ENCODE peak calls at places on chromosomes 11 and 22, in five cellular contexts. Q is endodermal cell; O is T-helper 2 cell; G is HCT116; F is stimulated activated CD8-positive, alpha-beta memory T cell treated with anti-CD3 and anti-CD28 coated beads, Interleukin-15, amount 100 ng/mL, for 48 hours. M is an unnamed sample.

GRCh38 chr11:93849751-93850584 is 450 bp downstream of the VSTM5 start:
- DNase-seq in Q (peak; percentile 78), O (no peak), G (no peak), F (no peak), M (no peak)

GRCh38 chr22:37254867-37255233 is 10.8 kb upstream of the RAC2 start:
- DNase-seq in Q (no peak), O (no peak), G (no peak), F (no peak), M (no peak)

GRCh38 chr11:69209936-69210659 is 54.4 kb downstream of the SMIM38 start:
- DNase-seq in Q (peak; percentile 29), O (no peak), G (no peak), F (peak; percentile 19), M (no peak)

GRCh38 chr22:29143848-29144785 is 61.6 kb upstream of the EMID1 start:
- DNase-seq in Q (no peak), O (no peak), G (no peak), F (no peak), M (no peak)

GRCh38 chr11:27187848-27188621 is 147.4 kb downstream of the BBOX1 start:
- DNase-seq in Q (no peak), O (no peak), G (no peak), F (no peak), M (no peak)

GRCh38 chr11:126339073-126339865 is 16.2 kb upstream of the ST3GAL4 start:
- DNase-seq in Q (no peak), O (no peak), G (no peak), F (no peak), M (no peak)

GRCh38 chr11:119533462-119533861 is 110.5 kb upstream of the THY1 start:
- DNase-seq in Q (no peak), O (no peak), G (no peak), F (no peak), M (no peak)

GRCh38 chr11:1568451-1568911 is 3.6 kb downstream of the DUSP8 start:
- DNase-seq in Q (peak; percentile 96), O (peak; percentile 27), G (no peak), F (no peak), M (no peak)

GRCh38 chr22:49373801-49374226 is 453.9 kb downstream of the BRD1 start:
- DNase-seq in Q (peak; percentile 38), O (no peak), G (no peak), F (no peak), M (no peak)

GRCh38 chr11:125552927-125553326 is 16.4 kb upstream of the EI24 start:
- DNase-seq in Q (no peak), O (no peak), G (no peak), F (no peak), M (no peak)

GRCh38 chr11:70713988-70714665 is 315.8 kb downstream of the CTTN start:
- DNase-seq in Q (peak; percentile 94), O (peak; percentile 19), G (no peak), F (no peak), M (no peak)

GRCh38 chr11:131664811-131665210 is 294.4 kb downstream of the NTM start:
- DNase-seq in Q (peak; percentile 47), O (no peak), G (no peak), F (no peak), M (no peak)

GRCh38 chr22:17084554-17085276 is at the start of gene IL17RA:
- DNase-seq in Q (peak; percentile 97), O (peak; percentile 93), G (peak; percentile 66), F (peak; percentile 87), M (peak; percentile 69)

GRCh38 chr11:31106326-31106725 is 263.2 kb downstream of the DCDC1 start:
- DNase-seq in Q (peak; percentile 70), O (no peak), G (no peak), F (no peak), M (no peak)

GRCh38 chr11:111422494-111423249 is 43.6 kb upstream of the POU2AF1 start:
- DNase-seq in Q (peak; percentile 95), O (peak; percentile 30), G (peak; percentile 37), F (peak; percentile 44), M (no peak)

GRCh38 chr11:68454767-68455166 is 5.8 kb upstream of the PPP6R3 start:
- DNase-seq in Q (peak; percentile 87), O (no peak), G (no peak), F (no peak), M (no peak)

GRCh38 chr11:78961186-78961782 is 386.6 kb upstream of the NARS2 start:
- DNase-seq in Q (peak; percentile 82), O (no peak), G (peak; percentile 15), F (no peak), M (peak; percentile 43)

GRCh38 chr11:67177399-67178281 is 58.6 kb downstream of the KDM2A start:
- DNase-seq in Q (no peak), O (no peak), G (no peak), F (no peak), M (no peak)

GRCh38 chr11:134116210-134116609 is 47.3 kb downstream of the JAM3 start:
- DNase-seq in Q (no peak), O (no peak), G (no peak), F (no peak), M (no peak)

GRCh38 chr22:48391171-48391711 is 1436.4 kb downstream of the BRD1 start:
- DNase-seq in Q (no peak), O (no peak), G (no peak), F (no peak), M (no peak)

GRCh38 chr22:36467946-36468345 is 13.5 kb downstream of the TXN2 start:
- DNase-seq in Q (no peak), O (no peak), G (peak; percentile 58), F (peak; percentile 8), M (no peak)

GRCh38 chr11:18384157-18384641 is 10.2 kb upstream of the LDHA start:
- DNase-seq in Q (peak; percentile 54), O (peak; percentile 61), G (no peak), F (no peak), M (peak; percentile 84)

GRCh38 chr22:50340157-50340879 is 2.8 kb upstream of the PPP6R2 start:
- DNase-seq in Q (peak; percentile 61), O (peak; percentile 65), G (no peak), F (no peak), M (no peak)

GRCh38 chr11:72263363-72263762 is 19.4 kb upstream of the PHOX2A start:
- DNase-seq in Q (no peak), O (no peak), G (no peak), F (no peak), M (no peak)

GRCh38 chr11:33443684-33444083 is 186.5 kb downstream of the HIPK3 start:
- DNase-seq in Q (no peak), O (no peak), G (no peak), F (no peak), M (no peak)

GRCh38 chr11:43933608-43934358 is 8.7 kb upstream of the C11orf96 start:
- DNase-seq in Q (no peak), O (no peak), G (no peak), F (no peak), M (no peak)

GRCh38 chr11:64854534-64855502 is 10.4 kb upstream of the CDC42BPG start:
- DNase-seq in Q (peak; percentile 79), O (peak; percentile 65), G (peak; percentile 91), F (no peak), M (no peak)

GRCh38 chr11:1435820-1436467 is 46.2 kb downstream of the BRSK2 start:
- DNase-seq in Q (peak; percentile 81), O (peak; percentile 26), G (no peak), F (no peak), M (no peak)

GRCh38 chr22:19477321-19478085 is 1.5 kb downstream of the UFD1 start:
- DNase-seq in Q (no peak), O (peak; percentile 38), G (no peak), F (no peak), M (no peak)

GRCh38 chr11:71249301-71249700 is 3.1 kb downstream of the SHANK2 start:
- DNase-seq in Q (peak; percentile 48), O (no peak), G (no peak), F (no peak), M (no peak)

GRCh38 chr22:23129149-23129548 is 12.6 kb downstream of the RSPH14 start:
- DNase-seq in Q (no peak), O (no peak), G (no peak), F (no peak), M (no peak)

GRCh38 chr11:35389897-35390462 is 29.4 kb downstream of the SLC1A2 start:
- DNase-seq in Q (no peak), O (peak; percentile 36), G (no peak), F (peak; percentile 12), M (peak; percentile 79)

M was measured in LNCaP clone FGC.